ENCODE peak calls at places on chromosomes 5 and 9, in six cellular contexts. F is stomach, W is PC-9, Q is esophagus squamous epithelium, D is left ventricle myocardium inferior, B is ovary. R is an unnamed sample.

GRCh38 chr9:128274245-128274644 is 1.6 kb downstream of the GOLGA2 start:
- DNase-seq in F (no peak), W (no peak), Q (no peak), D (no peak), B (no peak), R (no peak)

GRCh38 chr5:170168002-170168401 is 62.3 kb downstream of the FOXI1 start:
- DNase-seq in F (no peak), W (no peak), Q (no peak), D (no peak), B (no peak), R (no peak)

GRCh38 chr5:115888027-115888426 is 46.3 kb downstream of the AP3S1 start:
- DNase-seq in F (no peak), W (no peak), Q (no peak), D (no peak), B (no peak), R (peak)

GRCh38 chr9:113150670-113151591 is at the start of gene SLC31A2:
- DNase-seq in F (peak), W (peak), Q (peak), D (peak), B (peak), R (peak)

GRCh38 chr9:99176527-99177013 is 45.2 kb downstream of the ALG2 start:
- DNase-seq in F (no peak), W (no peak), Q (no peak), D (no peak), B (no peak), R (no peak)

GRCh38 chr5:28027851-28028250 is 989.5 kb upstream of the CDH9 start:
- DNase-seq in F (no peak), W (no peak), Q (no peak), D (no peak), B (no peak), R (no peak)

GRCh38 chr5:53479656-53480473 is 564 bp upstream of the FST start:
- DNase-seq in F (peak), W (peak), Q (no peak), D (peak), B (peak), R (peak)

GRCh38 chr9:135487281-135488012 is 7.9 kb downstream of the PPP1R26 start:
- DNase-seq in F (no peak), W (no peak), Q (no peak), D (no peak), B (no peak), R (no peak)

GRCh38 chr9:1707291-1707690 is 307.9 kb upstream of the SMARCA2 start:
- DNase-seq in F (no peak), W (no peak), Q (no peak), D (no peak), B (no peak), R (no peak)

GRCh38 chr9:20906326-20906725 is 125.1 kb downstream of the HACD4 start:
- DNase-seq in F (no peak), W (no peak), Q (no peak), D (no peak), B (no peak), R (no peak)

GRCh38 chr9:72025956-72026355 is 34.5 kb downstream of the C9orf57 start:
- DNase-seq in F (no peak), W (no peak), Q (no peak), D (no peak), B (no peak), R (no peak)

GRCh38 chr5:32708949-32709348 is 2.2 kb upstream of the NPR3 start:
- DNase-seq in F (no peak), W (no peak), Q (no peak), D (no peak), B (no peak), R (no peak)
- H3K4me3 ChIP-seq in F (no peak), W (no peak), Q (no peak), D (no peak), B (no peak), R (no peak)

DNA sequence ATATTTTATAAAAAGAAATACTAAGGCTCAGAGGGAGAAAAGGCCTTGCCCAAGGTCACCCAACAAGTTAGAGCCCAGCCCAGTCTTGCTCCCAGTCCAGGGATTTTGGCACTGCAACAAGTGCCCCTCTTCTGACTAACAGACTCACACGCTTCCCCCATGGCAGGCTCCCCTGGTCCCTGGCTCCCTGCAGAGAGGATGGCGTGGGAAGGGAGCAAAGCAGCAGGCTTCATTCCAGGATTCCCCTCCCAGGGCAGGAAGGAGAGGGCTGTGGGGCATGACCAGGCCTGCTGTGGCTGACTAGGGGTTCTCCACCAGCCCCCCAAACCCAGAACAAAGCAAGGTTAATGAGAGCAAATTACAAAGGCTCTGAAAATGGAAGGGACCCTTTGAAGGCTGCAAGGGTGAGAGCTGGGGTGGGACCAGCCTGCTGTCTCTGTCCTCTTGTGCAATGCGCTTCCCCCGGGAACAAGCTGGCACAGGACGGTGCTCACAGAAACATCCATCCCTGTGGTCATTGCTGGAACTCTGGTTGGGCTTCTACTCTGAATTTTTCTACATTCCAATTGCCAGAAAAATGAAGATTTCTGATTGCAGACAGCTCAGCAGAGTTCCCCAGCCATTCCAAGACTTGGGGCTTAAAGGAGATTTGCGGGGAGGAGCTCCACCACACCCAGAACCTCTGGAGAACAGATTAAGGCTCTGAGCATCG is 37.1 kb upstream of the FAT2 start:
- DNase-seq in F (no peak), W (no peak), Q (no peak), D (no peak), B (no peak), R (no peak)
- H3K27ac ChIP-seq in F (no peak), W (no peak), Q (peak), D (peak), B (no peak), R (no peak)

GRCh38 chr5:149962040-149962439 is 1.5 kb downstream of the SLC26A2 start:
- DNase-seq in F (no peak), W (peak), Q (no peak), D (no peak), B (no peak), R (no peak)
- H3K4me3 ChIP-seq in F (no peak), W (peak), Q (no peak), D (no peak), B (no peak), R (no peak)

DNA sequence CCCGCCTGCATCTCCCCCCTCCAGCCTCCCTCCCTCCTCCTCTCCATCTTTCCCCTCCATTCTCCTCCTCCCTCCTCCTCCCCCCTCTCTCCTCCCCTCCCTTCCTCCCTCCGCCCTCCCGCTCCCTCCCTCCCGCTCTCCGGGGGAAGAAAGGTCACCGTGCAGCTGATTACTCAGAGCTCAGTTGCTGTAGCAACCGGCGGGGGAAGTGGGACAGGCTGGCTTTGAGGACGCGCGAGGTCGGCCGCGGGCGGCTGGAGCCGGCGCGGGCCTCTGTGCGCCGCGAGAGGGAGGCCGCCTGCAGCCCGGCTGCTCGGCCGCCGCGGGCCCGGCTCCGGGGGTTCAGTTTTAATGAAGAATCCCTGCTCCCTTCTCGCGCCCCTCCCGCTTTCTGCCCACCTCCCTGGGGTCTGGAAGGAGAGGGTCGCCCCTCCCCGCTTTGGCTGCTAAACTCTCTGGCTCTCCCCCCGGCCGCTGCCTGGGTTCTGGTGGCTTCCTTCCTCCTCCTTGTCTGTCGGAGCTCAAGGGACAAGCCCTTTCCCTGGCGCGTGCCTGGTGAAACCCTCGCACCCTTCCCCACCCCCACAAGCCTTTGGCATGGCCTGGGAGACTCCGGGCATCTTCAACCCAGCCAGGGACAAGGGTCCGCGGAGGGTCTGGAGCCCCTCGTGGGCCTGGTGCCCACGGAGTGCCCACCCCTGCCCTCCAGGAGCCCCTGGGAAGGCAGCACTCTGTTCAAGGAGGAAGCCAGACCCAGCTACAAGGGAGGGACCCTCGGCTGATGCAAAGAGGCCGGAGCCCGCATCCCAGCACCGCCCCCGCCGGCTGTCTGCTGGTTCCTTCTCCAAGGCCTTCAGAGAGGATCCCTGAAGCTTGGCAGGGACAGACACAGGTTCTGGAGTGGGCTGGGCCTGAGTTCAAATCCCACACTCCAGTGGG is 160.3 kb downstream of the C9orf50 start:
- DNase-seq in F (peak), W (peak), Q (peak), D (peak), B (peak), R (peak)
- H3K27ac ChIP-seq in F (peak), W (peak), Q (peak), D (peak), B (peak), R (peak)

R was measured in SJSA1.